ENCODE peak calls at places on chromosomes 13 and 19, in four cellular contexts. J, Z, F and E are unnamed samples.

GRCh38 chr13:33554919-33555791 is 262.8 kb upstream of the RFC3 start:
- DNase-seq in F (no peak), Z (no peak), J (no peak), E (no peak)

GRCh38 chr13:61684976-61685682 is 269.5 kb upstream of the PCDH20 start:
- DNase-seq in Z (no peak), J (no peak), F (no peak), E (no peak)

GRCh38 chr13:66937423-66937822 is 292.7 kb downstream of the PCDH9 start:
- DNase-seq in Z (no peak), J (no peak), F (no peak), E (no peak)

GRCh38 chr13:108037348-108037747 is 178.0 kb downstream of the LIG4 start:
- DNase-seq in Z (no peak), J (no peak), F (no peak), E (no peak)

GRCh38 chr13:74158028-74158427 is 23.8 kb upstream of the KLF12 start:
- DNase-seq in J (no peak), Z (no peak), F (no peak), E (no peak)

GRCh38 chr13:29702912-29703351 is 107.4 kb upstream of the SLC7A1 start:
- DNase-seq in J (no peak), Z (no peak), F (no peak), E (no peak)

GRCh38 chr19:2949939-2950285 is 5.1 kb upstream of the ZNF77 start:
- DNase-seq in J (no peak), Z (no peak), F (peak), E (no peak)

GRCh38 chr13:64675256-64675892 is 2554.8 kb downstream of the PCDH9 start:
- DNase-seq in J (no peak), Z (no peak), F (no peak), E (no peak)

GRCh38 chr19:34179066-34179465 is 6.8 kb downstream of the LSM14A start:
- DNase-seq in F (peak), Z (no peak), J (no peak), E (no peak)

GRCh38 chr13:32316030-32316344 is 679 bp downstream of the BRCA2 start:
- DNase-seq in F (no peak), J (no peak), Z (no peak), E (no peak)

GRCh38 chr13:39603424-39603947 is 493 bp upstream of the LHFPL6 start:
- DNase-seq in J (no peak), Z (no peak), F (peak), E (no peak)

GRCh38 chr19:38675611-38676010 is 28.2 kb downstream of the ACTN4 start:
- DNase-seq in J (no peak), F (no peak), Z (no peak), E (no peak)

GRCh38 chr19:45558399-45558878 is 26.2 kb downstream of the OPA3 start:
- DNase-seq in J (peak), F (peak), Z (peak), E (peak)

GRCh38 chr13:102807699-102808098 is 8.8 kb downstream of the BIVM start:
- DNase-seq in J (no peak), F (no peak), Z (no peak), E (no peak)

GRCh38 chr13:49220035-49220855 is at the start of gene MLNR:
- DNase-seq in J (peak), F (peak), Z (peak), E (no peak)

GRCh38 chr13:113143466-113144254 is 14.8 kb upstream of the PROZ start:
- DNase-seq in F (no peak), Z (no peak), J (no peak), E (no peak)

GRCh38 chr19:51511353-51511752 is 9.8 kb upstream of the SIGLEC12 start:
- DNase-seq in J (no peak), F (no peak), Z (peak), E (peak)